ENCODE peak calls at places on chromosomes 7 and 10, in five cellular contexts. W, T, E, K and N are unnamed samples.
A peak's percentile ranks its signal among the peaks of the same experiment; 100 is the strongest.

GRCh38 chr7:137747359-137748031 is 99.3 kb downstream of the DGKI start:
- DNase-seq in W (no peak), T (peak; percentile 30), E (no peak), K (no peak), N (no peak)

GRCh38 chr10:62502995-62503613 is 128.9 kb downstream of the ZNF365 start:
- DNase-seq in W (no peak), T (peak; percentile 45), E (peak; percentile 28), K (no peak), N (no peak)

GRCh38 chr7:42071372-42072261 is 165.4 kb downstream of the GLI3 start:
- DNase-seq in W (no peak), T (peak; percentile 88), E (no peak), K (no peak), N (no peak)

GRCh38 chr7:77349141-77349540 is 67.0 kb downstream of the GSAP start:
- DNase-seq in W (no peak), T (no peak), E (no peak), K (no peak), N (no peak)

GRCh38 chr10:121975295-121976086 is 474 bp upstream of the NSMCE4A start:
- DNase-seq in W (no peak), T (no peak), E (no peak), K (no peak), N (no peak)

GRCh38 chr10:122986340-122986739 is 6.1 kb downstream of the PSTK start:
- DNase-seq in W (no peak), T (peak; percentile 54), E (no peak), K (no peak), N (no peak)

GRCh38 chr10:99888623-99889022 is 106.2 kb downstream of the ABCC2 start:
- DNase-seq in W (no peak), T (peak; percentile 75), E (no peak), K (no peak), N (no peak)

GRCh38 chr10:59222788-59223187 is 46.3 kb downstream of the PHYHIPL start:
- DNase-seq in W (no peak), T (peak; percentile 13), E (no peak), K (no peak), N (no peak)

GRCh38 chr10:101106351-101106750 is 24.7 kb upstream of the TLX1 start:
- DNase-seq in W (no peak), T (no peak), E (no peak), K (no peak), N (no peak)

GRCh38 chr10:78953124-78954008 is 115.4 kb upstream of the ZMIZ1 start:
- DNase-seq in W (peak; percentile 51), T (peak; percentile 33), E (no peak), K (no peak), N (no peak)

DNA sequence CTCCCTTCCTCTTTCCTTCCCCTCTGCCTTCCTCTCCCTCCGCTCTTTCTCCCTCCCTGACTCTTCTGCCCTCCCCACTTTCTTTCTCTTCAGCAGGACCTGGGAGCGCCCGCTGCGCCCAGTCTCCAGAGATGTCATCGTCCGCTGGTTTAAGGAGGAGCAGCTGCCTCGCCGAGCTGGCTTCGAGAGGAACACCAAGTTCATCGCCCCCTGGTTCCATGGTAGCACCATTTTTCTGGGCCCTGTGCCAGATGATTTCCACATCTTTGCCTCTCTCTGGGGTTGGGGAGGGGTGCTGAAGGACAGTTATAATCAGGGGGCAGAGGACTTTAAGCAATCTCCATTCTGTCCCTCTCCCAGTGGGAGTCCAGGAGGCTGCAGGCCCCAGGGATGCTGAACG is 71.6 kb downstream of the SH2D4B start:
- DNase-seq in W (no peak), T (no peak), E (no peak), K (no peak), N (no peak)
- H3K27ac ChIP-seq in W (no peak overlapping the region), T (no peak overlapping the region), E (no peak overlapping the region), K (no peak overlapping the region), N (no peak overlapping the region)

GRCh38 chr10:24790599-24790998 is 66.9 kb upstream of the ARHGAP21 start:
- DNase-seq in W (no peak), T (no peak), E (no peak), K (no peak), N (no peak)
- H3K4me3 ChIP-seq in W (no peak overlapping the region), T (no peak overlapping the region), E (no peak overlapping the region), K (no peak overlapping the region), N (no peak overlapping the region)

GRCh38 chr7:988963-989529 is 6.1 kb downstream of the CYP2W1 start:
- DNase-seq in W (no peak), T (peak; percentile 37), E (no peak), K (no peak), N (no peak)
- H3K27me3 ChIP-seq in W (no peaks in the 10 kb centered on the region), T (peaks cover 8% of the 10 kb centered on the region), E (no peaks in the 10 kb centered on the region), K (no peaks in the 10 kb centered on the region), N (peaks cover 14% of the 10 kb centered on the region)

DNA sequence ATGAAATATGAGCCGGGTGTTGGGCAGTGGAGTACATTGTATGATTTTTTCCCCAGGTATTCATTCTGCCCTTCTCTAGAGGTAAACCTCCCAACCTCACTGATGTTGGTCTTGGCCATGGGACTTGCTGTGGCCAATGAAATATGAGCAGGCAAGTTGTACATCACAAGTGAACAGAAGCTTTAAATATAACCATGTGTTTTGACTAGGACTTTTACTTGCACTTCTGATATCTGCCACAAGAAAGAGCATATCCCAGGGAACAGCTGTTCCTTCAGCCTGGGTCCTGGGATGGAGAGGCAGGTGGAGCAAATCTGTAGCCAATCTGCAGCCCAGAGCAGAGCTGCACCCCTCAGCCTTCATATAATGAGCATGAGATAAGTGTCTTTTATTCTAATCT is 109.8 kb upstream of the PALS2 start:
- DNase-seq in W (no peak), T (no peak), E (no peak), K (no peak), N (no peak)
- H3K27ac ChIP-seq in W (no peak overlapping the region), T (no peak overlapping the region), E (no peak overlapping the region), K (no peak overlapping the region), N (no peak overlapping the region)

DNA sequence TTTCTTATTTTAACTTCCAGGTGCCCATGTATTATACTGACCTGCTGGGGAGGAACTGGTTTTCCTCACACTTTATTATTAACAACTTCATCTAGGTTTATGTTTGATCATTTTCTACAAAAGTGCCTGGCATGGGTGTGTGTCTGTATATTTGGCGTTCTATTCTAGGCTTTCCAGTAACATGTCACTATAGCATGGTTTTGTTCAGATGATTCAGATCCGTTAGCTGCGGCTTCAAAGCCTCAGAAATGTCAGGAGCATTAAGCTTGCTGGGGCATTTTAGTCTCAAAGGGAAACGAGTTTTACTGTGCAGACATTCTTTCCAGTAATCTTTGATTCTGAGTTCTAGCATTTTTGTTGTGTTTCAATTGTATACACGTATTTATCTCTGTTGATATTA is 2.3 kb downstream of the INPP5A start:
- DNase-seq in W (no peak), T (peak; percentile 88), E (no peak), K (no peak), N (no peak)
- H3K4me3 ChIP-seq in W (no peak overlapping the region), T (peak overlapping the region; percentile 81), E (peak overlapping the region; percentile 68), K (peak overlapping the region; percentile 58), N (peak overlapping the region; percentile 23)

GRCh38 chr10:45229823-45230222 is 85.6 kb downstream of the OR13A1 start:
- DNase-seq in W (no peak), T (no peak), E (no peak), K (no peak), N (no peak)
- H3K27me3 ChIP-seq in W (no peaks in the 10 kb centered on the region), T (peaks cover 16% of the 10 kb centered on the region), E (no peaks in the 10 kb centered on the region), K (no peaks in the 10 kb centered on the region), N (no peaks in the 10 kb centered on the region)

DNA sequence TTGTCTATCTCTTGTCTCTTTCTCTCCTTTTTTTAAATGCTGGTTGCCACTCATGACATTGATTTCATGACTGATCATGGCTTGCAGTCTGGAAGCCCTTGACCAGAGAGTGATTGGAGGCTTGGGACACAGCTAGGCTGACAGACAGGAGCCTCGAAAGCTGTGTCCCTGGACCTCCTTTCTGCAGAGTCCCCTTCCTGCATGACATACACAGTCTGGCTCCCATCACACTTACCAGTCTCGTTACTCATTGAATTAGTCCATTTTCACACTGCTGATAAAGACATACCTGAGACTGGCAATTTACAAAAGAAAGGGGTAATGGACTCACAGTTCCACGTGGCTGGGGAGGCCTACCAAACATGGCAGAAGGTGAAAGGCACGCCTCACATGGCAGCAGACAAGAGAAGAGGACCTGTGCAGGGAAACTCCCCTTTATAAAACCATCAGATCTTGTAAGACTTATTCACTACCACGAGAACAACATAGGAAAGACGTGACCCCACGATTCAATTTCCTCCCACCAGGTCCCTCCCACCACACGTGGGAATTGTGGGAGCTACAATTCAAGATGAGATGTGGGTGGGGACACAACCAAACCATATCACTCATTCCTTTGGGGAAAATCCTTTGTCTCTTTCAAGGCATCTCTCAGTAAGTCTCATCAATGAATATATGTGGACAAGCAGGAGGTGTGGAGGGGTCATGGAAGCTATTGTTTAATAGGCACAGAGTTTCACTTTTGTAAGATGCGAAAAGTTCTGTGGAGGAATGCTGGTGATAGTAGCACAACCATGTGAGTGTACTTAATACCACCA is 102.3 kb downstream of the TBXAS1 start:
- DNase-seq in W (no peak), T (no peak), E (no peak), K (no peak), N (no peak)
- H3K27ac ChIP-seq in W (no peak overlapping the region), T (no peak overlapping the region), E (no peak overlapping the region), K (no peak overlapping the region), N (no peak overlapping the region)

GRCh38 chr10:132407846-132408278 is 10.9 kb downstream of the PWWP2B start:
- DNase-seq in W (no peak), T (peak; percentile 23), E (no peak), K (peak; percentile 94), N (no peak)

GRCh38 chr10:132405463-132405991 is 8.5 kb downstream of the PWWP2B start:
- DNase-seq in W (peak; percentile 17), T (no peak), E (no peak), K (no peak), N (no peak)

GRCh38 chr10:132407243-132407746 is 10.3 kb downstream of the PWWP2B start:
- DNase-seq in W (no peak), T (no peak), E (no peak), K (no peak), N (no peak)

GRCh38 chr10:132406181-132406580 is 9.2 kb downstream of the PWWP2B start:
- DNase-seq in W (no peak), T (no peak), E (no peak), K (no peak), N (no peak)

DNA sequence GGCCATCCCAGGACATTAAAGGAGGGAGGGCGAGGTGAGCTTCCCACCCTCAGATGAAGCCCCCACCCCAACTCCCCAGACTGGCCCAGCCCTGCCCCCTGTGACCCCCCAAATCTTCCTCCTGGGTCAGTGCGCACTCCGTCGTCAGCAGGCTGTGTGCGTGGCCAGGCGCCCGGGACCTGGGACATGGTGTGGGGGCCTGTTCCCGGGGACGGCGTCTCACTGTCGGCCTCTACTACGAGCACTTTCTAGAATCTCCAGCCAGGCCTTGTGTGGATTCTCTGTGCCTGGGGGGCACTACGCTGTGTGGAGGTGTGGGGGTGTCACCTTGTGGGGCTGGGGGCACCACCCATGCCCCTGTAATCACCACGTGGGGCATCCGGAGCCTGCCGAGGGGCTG is 9.8 kb downstream of the PWWP2B start:
- DNase-seq in W (no peak), T (no peak), E (no peak), K (no peak), N (no peak)
- H3K4me3 ChIP-seq in W (no peak overlapping the region), T (no peak overlapping the region), E (no peak overlapping the region), K (no peak overlapping the region), N (no peak overlapping the region)

DNA sequence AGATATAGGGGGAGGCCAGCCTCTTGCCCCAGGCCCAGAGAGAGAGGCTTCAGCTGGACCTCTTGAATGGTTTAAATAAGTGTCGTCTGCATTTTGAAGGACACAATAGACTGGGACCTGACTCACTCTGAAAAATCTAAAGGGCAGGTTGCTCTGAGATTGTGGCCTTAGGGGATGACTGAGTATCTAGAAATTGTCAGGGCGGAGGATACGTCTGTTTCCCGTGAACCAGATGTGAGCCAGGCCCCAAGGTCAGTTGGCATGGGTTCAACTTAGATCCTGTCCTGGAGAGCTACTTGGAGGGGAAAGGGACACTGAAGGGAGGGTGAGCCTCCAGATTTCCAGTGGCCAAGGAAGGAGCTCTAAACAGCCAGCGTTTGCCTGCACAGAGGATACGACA is 110.2 kb downstream of the CHN2 start:
- DNase-seq in W (peak; percentile 25), T (no peak), E (no peak), K (no peak), N (no peak)
- H3K27me3 ChIP-seq in W (no peaks in the 10 kb centered on the region), T (peaks cover 32% of the 10 kb centered on the region), E (no peaks in the 10 kb centered on the region), K (no peaks in the 10 kb centered on the region), N (no peaks in the 10 kb centered on the region)

GRCh38 chr7:116356979-116357378 is 142.6 kb upstream of the CAV2 start:
- DNase-seq in W (no peak), T (no peak), E (no peak), K (no peak), N (no peak)
- H3K27ac ChIP-seq in W (peak overlapping the region; percentile 56), T (peak overlapping the region; percentile 57), E (no peak overlapping the region), K (no peak overlapping the region), N (no peak overlapping the region)